ENCODE peak calls at places on chromosomes 16 and 17, in eight cellular contexts. One of them, this sample, is unnamed.

GRCh38 chr17:3852561-3852960 is 6.5 kb upstream of the NCBP3 start:
- DNase-seq in ACHN: no peak
- DNase-seq in IMR-90: no peak
- DNase-seq in CD4-positive, alpha-beta T cell: no peak
- DNase-seq in mucosa of gallbladder: no peak
- DNase-seq in hypothalamus: no peak
- DNase-seq in COR-L47: no peak
- DNase-seq in myocyte: no peak
- DNase-seq in this sample: no peak

GRCh38 chr17:80104321-80104955 is 3.1 kb downstream of the GAA start:
- DNase-seq in COR-L47: peak
- DNase-seq in hypothalamus: no peak
- DNase-seq in IMR-90: no peak
- DNase-seq in myocyte: no peak
- DNase-seq in mucosa of gallbladder: no peak
- DNase-seq in CD4-positive, alpha-beta T cell: no peak
- DNase-seq in ACHN: no peak
- DNase-seq in this sample: peak

GRCh38 chr16:83954577-83955016 is 1.6 kb downstream of the OSGIN1 start:
- DNase-seq in CD4-positive, alpha-beta T cell: no peak
- DNase-seq in ACHN: peak
- DNase-seq in IMR-90: peak
- DNase-seq in hypothalamus: no peak
- DNase-seq in mucosa of gallbladder: peak
- DNase-seq in myocyte: peak
- DNase-seq in COR-L47: no peak
- DNase-seq in this sample: peak

GRCh38 chr17:76048711-76049110 is 21.6 kb upstream of the EVPL start:
- DNase-seq in hypothalamus: no peak
- DNase-seq in CD4-positive, alpha-beta T cell: no peak
- DNase-seq in IMR-90: peak
- DNase-seq in COR-L47: no peak
- DNase-seq in myocyte: peak
- DNase-seq in mucosa of gallbladder: no peak
- DNase-seq in ACHN: no peak
- DNase-seq in this sample: peak

GRCh38 chr17:3222505-3222904 is 15.0 kb downstream of the OR1A1 start:
- DNase-seq in mucosa of gallbladder: no peak
- DNase-seq in CD4-positive, alpha-beta T cell: no peak
- DNase-seq in COR-L47: no peak
- DNase-seq in ACHN: no peak
- DNase-seq in myocyte: no peak
- DNase-seq in IMR-90: no peak
- DNase-seq in hypothalamus: no peak
- DNase-seq in this sample: no peak

GRCh38 chr17:2952174-2952845 is 111.1 kb downstream of the OR1D5 start:
- DNase-seq in CD4-positive, alpha-beta T cell: no peak
- DNase-seq in myocyte: no peak
- DNase-seq in COR-L47: no peak
- DNase-seq in hypothalamus: no peak
- DNase-seq in IMR-90: no peak
- DNase-seq in mucosa of gallbladder: no peak
- DNase-seq in ACHN: no peak
- DNase-seq in this sample: no peak

GRCh38 chr17:44079877-44080821 is 9.6 kb downstream of the G6PC3 start:
- DNase-seq in myocyte: no peak
- DNase-seq in CD4-positive, alpha-beta T cell: no peak
- DNase-seq in COR-L47: no peak
- DNase-seq in hypothalamus: no peak
- DNase-seq in IMR-90: no peak
- DNase-seq in ACHN: no peak
- DNase-seq in mucosa of gallbladder: no peak
- DNase-seq in this sample: no peak

GRCh38 chr16:57186630-57187507 is 740 bp downstream of the RSPRY1 start:
- DNase-seq in ACHN: peak
- DNase-seq in myocyte: peak
- DNase-seq in COR-L47: no peak
- DNase-seq in CD4-positive, alpha-beta T cell: peak
- DNase-seq in IMR-90: no peak
- DNase-seq in hypothalamus: no peak
- DNase-seq in mucosa of gallbladder: peak
- DNase-seq in this sample: peak

GRCh38 chr17:2028737-2029136 is 1.2 kb upstream of the DPH1 start:
- DNase-seq in hypothalamus: no peak
- DNase-seq in mucosa of gallbladder: no peak
- DNase-seq in ACHN: no peak
- DNase-seq in COR-L47: no peak
- DNase-seq in myocyte: no peak
- DNase-seq in IMR-90: no peak
- DNase-seq in CD4-positive, alpha-beta T cell: no peak
- DNase-seq in this sample: peak

GRCh38 chr16:25390761-25391160 is 133.1 kb upstream of the ZKSCAN2 start:
- DNase-seq in hypothalamus: no peak
- DNase-seq in myocyte: no peak
- DNase-seq in mucosa of gallbladder: no peak
- DNase-seq in CD4-positive, alpha-beta T cell: no peak
- DNase-seq in ACHN: no peak
- DNase-seq in COR-L47: no peak
- DNase-seq in IMR-90: no peak
- DNase-seq in this sample: no peak

GRCh38 chr17:38453951-38454421 is 25.7 kb downstream of the ARHGAP23 start:
- DNase-seq in hypothalamus: no peak
- DNase-seq in CD4-positive, alpha-beta T cell: no peak
- DNase-seq in IMR-90: peak
- DNase-seq in ACHN: peak
- DNase-seq in myocyte: peak
- DNase-seq in mucosa of gallbladder: no peak
- DNase-seq in COR-L47: no peak
- DNase-seq in this sample: peak

GRCh38 chr17:81003711-81004335 is 12.2 kb downstream of the CHMP6 start:
- DNase-seq in IMR-90: no peak
- DNase-seq in myocyte: no peak
- DNase-seq in mucosa of gallbladder: no peak
- DNase-seq in hypothalamus: no peak
- DNase-seq in ACHN: no peak
- DNase-seq in CD4-positive, alpha-beta T cell: no peak
- DNase-seq in COR-L47: no peak
- DNase-seq in this sample: no peak

GRCh38 chr16:667113-667779 is 686 bp upstream of the RHOT2 start:
- DNase-seq in mucosa of gallbladder: no peak
- DNase-seq in myocyte: no peak
- DNase-seq in COR-L47: no peak
- DNase-seq in ACHN: no peak
- DNase-seq in CD4-positive, alpha-beta T cell: no peak
- DNase-seq in hypothalamus: no peak
- DNase-seq in IMR-90: no peak
- DNase-seq in this sample: no peak

GRCh38 chr17:35447494-35447893 is 1.1 kb downstream of the SLFN13 start:
- DNase-seq in CD4-positive, alpha-beta T cell: no peak
- DNase-seq in COR-L47: no peak
- DNase-seq in ACHN: no peak
- DNase-seq in myocyte: no peak
- DNase-seq in mucosa of gallbladder: no peak
- DNase-seq in hypothalamus: no peak
- DNase-seq in IMR-90: no peak
- DNase-seq in this sample: no peak

GRCh38 chr17:40530988-40531971 is 29.9 kb upstream of the TNS4 start:
- DNase-seq in CD4-positive, alpha-beta T cell: peak
- DNase-seq in ACHN: no peak
- DNase-seq in myocyte: no peak
- DNase-seq in mucosa of gallbladder: no peak
- DNase-seq in IMR-90: no peak
- DNase-seq in hypothalamus: no peak
- DNase-seq in COR-L47: no peak
- DNase-seq in this sample: no peak

GRCh38 chr17:29584452-29585079 is 4.9 kb downstream of the GIT1 start:
- DNase-seq in hypothalamus: peak
- DNase-seq in mucosa of gallbladder: no peak
- DNase-seq in COR-L47: no peak
- DNase-seq in CD4-positive, alpha-beta T cell: no peak
- DNase-seq in ACHN: no peak
- DNase-seq in myocyte: no peak
- DNase-seq in IMR-90: no peak
- DNase-seq in this sample: no peak

GRCh38 chr16:30482366-30482765 is 9.8 kb downstream of the ITGAL start:
- DNase-seq in hypothalamus: no peak
- DNase-seq in CD4-positive, alpha-beta T cell: no peak
- DNase-seq in myocyte: no peak
- DNase-seq in IMR-90: no peak
- DNase-seq in COR-L47: no peak
- DNase-seq in ACHN: no peak
- DNase-seq in mucosa of gallbladder: no peak
- DNase-seq in this sample: peak

GRCh38 chr16:28326881-28327610 is 34.7 kb downstream of the SBK1 start:
- DNase-seq in myocyte: peak
- DNase-seq in CD4-positive, alpha-beta T cell: peak
- DNase-seq in IMR-90: peak
- DNase-seq in hypothalamus: peak
- DNase-seq in ACHN: peak
- DNase-seq in mucosa of gallbladder: peak
- DNase-seq in COR-L47: no peak
- DNase-seq in this sample: peak

GRCh38 chr17:1552911-1553310 is 9.7 kb downstream of the PITPNA start:
- DNase-seq in hypothalamus: no peak
- DNase-seq in IMR-90: no peak
- DNase-seq in mucosa of gallbladder: no peak
- DNase-seq in myocyte: no peak
- DNase-seq in ACHN: no peak
- DNase-seq in COR-L47: no peak
- DNase-seq in CD4-positive, alpha-beta T cell: no peak
- DNase-seq in this sample: no peak

GRCh38 chr16:13767215-13767614 is 152.7 kb upstream of the ERCC4 start:
- DNase-seq in hypothalamus: no peak
- DNase-seq in COR-L47: no peak
- DNase-seq in CD4-positive, alpha-beta T cell: no peak
- DNase-seq in IMR-90: no peak
- DNase-seq in mucosa of gallbladder: no peak
- DNase-seq in ACHN: peak
- DNase-seq in myocyte: peak
- DNase-seq in this sample: no peak

GRCh38 chr17:41919165-41919817 is 540 bp upstream of the ACLY start:
- DNase-seq in hypothalamus: no peak
- DNase-seq in IMR-90: no peak
- DNase-seq in CD4-positive, alpha-beta T cell: no peak
- DNase-seq in ACHN: peak
- DNase-seq in COR-L47: peak
- DNase-seq in myocyte: peak
- DNase-seq in mucosa of gallbladder: no peak
- DNase-seq in this sample: no peak

GRCh38 chr17:38464251-38464722 is 36.0 kb downstream of the ARHGAP23 start:
- DNase-seq in CD4-positive, alpha-beta T cell: no peak
- DNase-seq in mucosa of gallbladder: no peak
- DNase-seq in COR-L47: no peak
- DNase-seq in IMR-90: no peak
- DNase-seq in myocyte: peak
- DNase-seq in hypothalamus: peak
- DNase-seq in ACHN: peak
- DNase-seq in this sample: peak

GRCh38 chr16:57618306-57619132 is 9.9 kb upstream of the ADGRG1 start:
- DNase-seq in IMR-90: peak
- DNase-seq in CD4-positive, alpha-beta T cell: no peak
- DNase-seq in hypothalamus: no peak
- DNase-seq in myocyte: no peak
- DNase-seq in mucosa of gallbladder: no peak
- DNase-seq in COR-L47: peak
- DNase-seq in ACHN: no peak
- DNase-seq in this sample: peak

GRCh38 chr17:62735027-62735651 is 73.0 kb downstream of the MARCHF10 start:
- DNase-seq in mucosa of gallbladder: no peak
- DNase-seq in hypothalamus: no peak
- DNase-seq in CD4-positive, alpha-beta T cell: no peak
- DNase-seq in COR-L47: no peak
- DNase-seq in IMR-90: no peak
- DNase-seq in myocyte: no peak
- DNase-seq in ACHN: no peak
- DNase-seq in this sample: no peak

GRCh38 chr16:83955218-83956130 is 2.4 kb downstream of the OSGIN1 start:
- DNase-seq in ACHN: no peak
- DNase-seq in COR-L47: no peak
- DNase-seq in CD4-positive, alpha-beta T cell: no peak
- DNase-seq in mucosa of gallbladder: no peak
- DNase-seq in hypothalamus: no peak
- DNase-seq in IMR-90: peak
- DNase-seq in myocyte: no peak
- DNase-seq in this sample: peak

GRCh38 chr16:88651276-88651988 is 579 bp upstream of the CYBA start:
- DNase-seq in CD4-positive, alpha-beta T cell: peak
- DNase-seq in myocyte: no peak
- DNase-seq in mucosa of gallbladder: peak
- DNase-seq in COR-L47: no peak
- DNase-seq in IMR-90: no peak
- DNase-seq in hypothalamus: no peak
- DNase-seq in ACHN: peak
- DNase-seq in this sample: peak

GRCh38 chr17:61487668-61488595 is 35.7 kb downstream of the TBX4 start:
- DNase-seq in COR-L47: no peak
- DNase-seq in mucosa of gallbladder: no peak
- DNase-seq in hypothalamus: no peak
- DNase-seq in ACHN: no peak
- DNase-seq in myocyte: no peak
- DNase-seq in CD4-positive, alpha-beta T cell: no peak
- DNase-seq in IMR-90: no peak
- DNase-seq in this sample: no peak

GRCh38 chr17:4340914-4341615 is 25.4 kb downstream of the UBE2G1 start:
- DNase-seq in IMR-90: peak
- DNase-seq in mucosa of gallbladder: no peak
- DNase-seq in myocyte: peak
- DNase-seq in hypothalamus: no peak
- DNase-seq in COR-L47: no peak
- DNase-seq in CD4-positive, alpha-beta T cell: no peak
- DNase-seq in ACHN: no peak
- DNase-seq in this sample: peak

GRCh38 chr17:39101139-39101538 is 50.3 kb downstream of the PLXDC1 start:
- DNase-seq in ACHN: no peak
- DNase-seq in hypothalamus: no peak
- DNase-seq in CD4-positive, alpha-beta T cell: no peak
- DNase-seq in IMR-90: no peak
- DNase-seq in myocyte: no peak
- DNase-seq in COR-L47: no peak
- DNase-seq in mucosa of gallbladder: no peak
- DNase-seq in this sample: no peak

GRCh38 chr16:86219655-86220445 is 290.5 kb upstream of the FOXF1 start:
- DNase-seq in myocyte: no peak
- DNase-seq in IMR-90: peak
- DNase-seq in ACHN: no peak
- DNase-seq in hypothalamus: no peak
- DNase-seq in mucosa of gallbladder: peak
- DNase-seq in CD4-positive, alpha-beta T cell: no peak
- DNase-seq in COR-L47: no peak
- DNase-seq in this sample: peak

GRCh38 chr16:28219283-28219682 is 7.5 kb upstream of the XPO6 start:
- DNase-seq in hypothalamus: no peak
- DNase-seq in IMR-90: peak
- DNase-seq in myocyte: no peak
- DNase-seq in CD4-positive, alpha-beta T cell: no peak
- DNase-seq in COR-L47: no peak
- DNase-seq in ACHN: no peak
- DNase-seq in mucosa of gallbladder: no peak
- DNase-seq in this sample: no peak

GRCh38 chr17:62765351-62765750 is 42.8 kb downstream of the MARCHF10 start:
- DNase-seq in IMR-90: no peak
- DNase-seq in mucosa of gallbladder: no peak
- DNase-seq in CD4-positive, alpha-beta T cell: no peak
- DNase-seq in myocyte: no peak
- DNase-seq in COR-L47: no peak
- DNase-seq in ACHN: no peak
- DNase-seq in hypothalamus: no peak
- DNase-seq in this sample: no peak

GRCh38 chr17:66228887-66229782 is at the start of gene APOH:
- DNase-seq in mucosa of gallbladder: peak
- DNase-seq in myocyte: no peak
- DNase-seq in CD4-positive, alpha-beta T cell: no peak
- DNase-seq in ACHN: peak
- DNase-seq in hypothalamus: no peak
- DNase-seq in IMR-90: no peak
- DNase-seq in COR-L47: no peak
- DNase-seq in this sample: no peak

GRCh38 chr17:79370126-79370525 is 240.7 kb downstream of the RBFOX3 start:
- DNase-seq in hypothalamus: no peak
- DNase-seq in ACHN: no peak
- DNase-seq in myocyte: no peak
- DNase-seq in mucosa of gallbladder: no peak
- DNase-seq in IMR-90: no peak
- DNase-seq in COR-L47: no peak
- DNase-seq in CD4-positive, alpha-beta T cell: no peak
- DNase-seq in this sample: no peak

This sample was measured in EH.